ENCODE peak calls at places on chromosome 22, in four cellular contexts. One of them, this sample, is unnamed.

GRCh38 chr22:20591660-20592310 is 84.4 kb downstream of the MED15 start:
- DNase-seq in esophagus squamous epithelium: no peak
- DNase-seq in KBM-7: no peak
- DNase-seq in HFFc6: peak
- DNase-seq in this sample: no peak

GRCh38 chr22:36386351-36386899 is 1.3 kb downstream of the MYH9 start:
- DNase-seq in esophagus squamous epithelium: no peak
- DNase-seq in HFFc6: peak
- DNase-seq in KBM-7: peak
- DNase-seq in this sample: peak

GRCh38 chr22:24875862-24876506 is 70.0 kb downstream of the SGSM1 start:
- DNase-seq in KBM-7: peak
- DNase-seq in HFFc6: no peak
- DNase-seq in esophagus squamous epithelium: no peak
- DNase-seq in this sample: peak

GRCh38 chr22:32539631-32540449 is 65.2 kb downstream of the FBXO7 start:
- DNase-seq in HFFc6: no peak
- DNase-seq in KBM-7: no peak
- DNase-seq in esophagus squamous epithelium: no peak
- DNase-seq in this sample: peak

GRCh38 chr22:36982136-36982535 is 37.1 kb downstream of the TST start:
- DNase-seq in HFFc6: no peak
- DNase-seq in KBM-7: peak
- DNase-seq in esophagus squamous epithelium: no peak
- DNase-seq in this sample: no peak

GRCh38 chr22:22779213-22779612 is 108.4 kb upstream of the IGLL5 start:
- DNase-seq in esophagus squamous epithelium: no peak
- DNase-seq in HFFc6: no peak
- DNase-seq in KBM-7: no peak
- DNase-seq in this sample: no peak

GRCh38 chr22:29758068-29758622 is 8.7 kb downstream of the ZMAT5 start:
- DNase-seq in esophagus squamous epithelium: no peak
- DNase-seq in KBM-7: no peak
- DNase-seq in HFFc6: no peak
- DNase-seq in this sample: no peak

GRCh38 chr22:39612811-39613548 is 42.4 kb downstream of the CACNA1I start:
- DNase-seq in KBM-7: no peak
- DNase-seq in HFFc6: no peak
- DNase-seq in esophagus squamous epithelium: no peak
- DNase-seq in this sample: no peak

GRCh38 chr22:24016156-24016555 is 5.1 kb downstream of the CABIN1 start:
- DNase-seq in esophagus squamous epithelium: no peak
- DNase-seq in HFFc6: no peak
- DNase-seq in KBM-7: no peak
- DNase-seq in this sample: no peak

This sample was measured in RPMI8226.